ENCODE peak calls at places on chromosome 22, in eight cellular contexts. One of them, this sample, is unnamed.

GRCh38 chr22:49008682-49009235 is 818.9 kb downstream of the BRD1 start:
- DNase-seq in pancreas: no peak
- DNase-seq in stimulated activated CD8-positive, alpha-beta memory T cell treated with anti-CD3 and anti-CD28 coated beads, Interleukin-7, amount 100 ng/mL, for 1 hour: no peak
- DNase-seq in amygdala: no peak
- DNase-seq in neural crest cell: no peak
- DNase-seq in bronchial epithelial cell: no peak
- DNase-seq in mesenchymal stem cell: no peak
- DNase-seq in nephron progenitor cell: no peak
- DNase-seq in this sample: no peak

GRCh38 chr22:47548953-47549740 is 786.7 kb downstream of the TBC1D22A start:
- DNase-seq in pancreas: no peak
- DNase-seq in stimulated activated CD8-positive, alpha-beta memory T cell treated with anti-CD3 and anti-CD28 coated beads, Interleukin-7, amount 100 ng/mL, for 1 hour: no peak
- DNase-seq in amygdala: no peak
- DNase-seq in neural crest cell: no peak
- DNase-seq in bronchial epithelial cell: no peak
- DNase-seq in mesenchymal stem cell: no peak
- DNase-seq in nephron progenitor cell: no peak
- DNase-seq in this sample: no peak

GRCh38 chr22:50587407-50587806 is 4.8 kb upstream of the CHKB start:
- DNase-seq in pancreas: no peak
- DNase-seq in stimulated activated CD8-positive, alpha-beta memory T cell treated with anti-CD3 and anti-CD28 coated beads, Interleukin-7, amount 100 ng/mL, for 1 hour: no peak
- DNase-seq in amygdala: no peak
- DNase-seq in neural crest cell: no peak
- DNase-seq in bronchial epithelial cell: no peak
- DNase-seq in mesenchymal stem cell: no peak
- DNase-seq in nephron progenitor cell: no peak
- DNase-seq in this sample: no peak

GRCh38 chr22:36858156-36858555 is 2.6 kb upstream of the NCF4 start:
- DNase-seq in pancreas: no peak
- DNase-seq in stimulated activated CD8-positive, alpha-beta memory T cell treated with anti-CD3 and anti-CD28 coated beads, Interleukin-7, amount 100 ng/mL, for 1 hour: no peak
- DNase-seq in amygdala: no peak
- DNase-seq in neural crest cell: no peak
- DNase-seq in bronchial epithelial cell: no peak
- DNase-seq in mesenchymal stem cell: no peak
- DNase-seq in nephron progenitor cell: no peak
- DNase-seq in this sample: no peak

GRCh38 chr22:17412232-17412631 is 43.0 kb downstream of the CECR2 start:
- DNase-seq in pancreas: no peak
- DNase-seq in stimulated activated CD8-positive, alpha-beta memory T cell treated with anti-CD3 and anti-CD28 coated beads, Interleukin-7, amount 100 ng/mL, for 1 hour: no peak
- DNase-seq in amygdala: peak; percentile 8
- DNase-seq in neural crest cell: no peak
- DNase-seq in bronchial epithelial cell: no peak
- DNase-seq in mesenchymal stem cell: no peak
- DNase-seq in nephron progenitor cell: no peak
- DNase-seq in this sample: no peak

GRCh38 chr22:29877620-29878019 is 5.4 kb upstream of the MTMR3 start:
- DNase-seq in pancreas: no peak
- DNase-seq in stimulated activated CD8-positive, alpha-beta memory T cell treated with anti-CD3 and anti-CD28 coated beads, Interleukin-7, amount 100 ng/mL, for 1 hour: no peak
- DNase-seq in amygdala: no peak
- DNase-seq in neural crest cell: no peak
- DNase-seq in bronchial epithelial cell: peak; percentile 27
- DNase-seq in mesenchymal stem cell: no peak
- DNase-seq in nephron progenitor cell: no peak
- DNase-seq in this sample: no peak

GRCh38 chr22:17283423-17283822 is 64.2 kb upstream of the ADA2 start:
- DNase-seq in pancreas: no peak
- DNase-seq in stimulated activated CD8-positive, alpha-beta memory T cell treated with anti-CD3 and anti-CD28 coated beads, Interleukin-7, amount 100 ng/mL, for 1 hour: no peak
- DNase-seq in amygdala: no peak
- DNase-seq in neural crest cell: no peak
- DNase-seq in bronchial epithelial cell: no peak
- DNase-seq in mesenchymal stem cell: no peak
- DNase-seq in nephron progenitor cell: no peak
- DNase-seq in this sample: no peak

GRCh38 chr22:25027552-25027951 is 75.0 kb downstream of the KIAA1671 start:
- DNase-seq in pancreas: no peak
- DNase-seq in stimulated activated CD8-positive, alpha-beta memory T cell treated with anti-CD3 and anti-CD28 coated beads, Interleukin-7, amount 100 ng/mL, for 1 hour: no peak
- DNase-seq in amygdala: no peak
- DNase-seq in neural crest cell: no peak
- DNase-seq in bronchial epithelial cell: peak; percentile 71
- DNase-seq in mesenchymal stem cell: peak; percentile 41
- DNase-seq in nephron progenitor cell: no peak
- DNase-seq in this sample: no peak

GRCh38 chr22:46175631-46176030 is 25.3 kb downstream of the PPARA start:
- DNase-seq in pancreas: no peak
- DNase-seq in stimulated activated CD8-positive, alpha-beta memory T cell treated with anti-CD3 and anti-CD28 coated beads, Interleukin-7, amount 100 ng/mL, for 1 hour: no peak
- DNase-seq in amygdala: no peak
- DNase-seq in neural crest cell: no peak
- DNase-seq in bronchial epithelial cell: peak; percentile 37
- DNase-seq in mesenchymal stem cell: peak; percentile 29
- DNase-seq in nephron progenitor cell: no peak
- DNase-seq in this sample: no peak

This sample was measured in activated T-helper 1 cell treated with anti-CD3 and anti-CD28 coated beads, Interleukin-2, amount 50 U/mL, for 16 hours.